ENCODE peak calls at places on chromosomes 12 and 14, in nine cellular contexts. L is nucleus accumbens, N is cardiac muscle cell, X is NCI-H1048, M is H9, O is HTR-8/SVneo, G is T-helper 1 cell, F is neuronal stem cell, E is GM10248. K is an unnamed sample.
A peak's percentile ranks its signal among the peaks of the same experiment; 100 is the strongest.

GRCh38 chr12:94743174-94743573 is 92.8 kb upstream of the TMCC3 start:
- DNase-seq in L (no peak), N (no peak), X (no peak), M (no peak), O (no peak), G (no peak), F (no peak), E (no peak), K (no peak)

GRCh38 chr12:104734541-104735075 is 223.5 kb downstream of the SLC41A2 start:
- DNase-seq in L (no peak), N (no peak), X (no peak), M (no peak), O (no peak), G (no peak), F (no peak), E (no peak), K (no peak)

GRCh38 chr14:100536721-100537700 is 50.2 kb downstream of the BEGAIN start:
- DNase-seq in L (no peak), N (no peak), X (no peak), M (peak; percentile 26), O (no peak), G (no peak), F (no peak), E (no peak), K (no peak)

GRCh38 chr12:12892670-12893290 is 1.4 kb downstream of the GPRC5A start:
- DNase-seq in L (no peak), N (no peak), X (no peak), M (no peak), O (no peak), G (no peak), F (no peak), E (no peak), K (no peak)

GRCh38 chr14:74663884-74664283 is 49.0 kb downstream of the AREL1 start:
- DNase-seq in L (no peak), N (no peak), X (no peak), M (no peak), O (no peak), G (no peak), F (no peak), E (no peak), K (no peak)

GRCh38 chr14:52950898-52951729 is at the start of gene FERMT2:
- DNase-seq in L (peak; percentile 73), N (peak; percentile 95), X (peak; percentile 64), M (peak; percentile 89), O (peak; percentile 92), G (no peak), F (peak; percentile 90), E (peak; percentile 72), K (peak; percentile 40)

GRCh38 chr14:50635136-50635535 is 33.0 kb downstream of the SAV1 start:
- DNase-seq in L (no peak), N (peak; percentile 50), X (no peak), M (no peak), O (no peak), G (no peak), F (no peak), E (no peak), K (no peak)

GRCh38 chr12:12236896-12237295 is 29.9 kb downstream of the LRP6 start:
- DNase-seq in L (no peak), N (peak; percentile 16), X (no peak), M (no peak), O (no peak), G (no peak), F (no peak), E (no peak), K (no peak)

GRCh38 chr14:62162998-62163589 is 400.9 kb downstream of the SNAPC1 start:
- DNase-seq in L (no peak), N (peak; percentile 64), X (peak; percentile 36), M (peak; percentile 35), O (peak; percentile 90), G (no peak), F (peak; percentile 48), E (peak; percentile 39), K (no peak)

GRCh38 chr12:65602579-65603295 is 221.5 kb upstream of the HMGA2 start:
- DNase-seq in L (no peak), N (peak; percentile 96), X (peak; percentile 29), M (peak; percentile 79), O (peak; percentile 81), G (no peak), F (peak; percentile 51), E (peak; percentile 44), K (no peak)

GRCh38 chr12:24991209-24992049 is 42.5 kb upstream of the BCAT1 start:
- DNase-seq in L (no peak), N (peak; percentile 66), X (peak; percentile 37), M (no peak), O (peak; percentile 67), G (peak; percentile 12), F (peak; percentile 27), E (peak; percentile 63), K (no peak)

GRCh38 chr12:91219511-91219910 is 36.9 kb upstream of the DCN start:
- DNase-seq in L (no peak), N (peak; percentile 44), X (no peak), M (no peak), O (no peak), G (no peak), F (no peak), E (no peak), K (no peak)

GRCh38 chr12:108377260-108377659 is 38.1 kb upstream of the CMKLR1 start:
- DNase-seq in L (no peak), N (no peak), X (no peak), M (no peak), O (no peak), G (no peak), F (no peak), E (no peak), K (no peak)

GRCh38 chr12:78179346-78179745 is 348.7 kb downstream of the NAV3 start:
- DNase-seq in L (no peak), N (no peak), X (no peak), M (no peak), O (no peak), G (no peak), F (no peak), E (no peak), K (no peak)

GRCh38 chr12:72273499-72273837 is 1.3 kb downstream of the TRHDE start:
- DNase-seq in L (no peak), N (no peak), X (no peak), M (no peak), O (peak; percentile 27), G (no peak), F (no peak), E (peak; percentile 8), K (no peak)

GRCh38 chr14:105989746-105990302 is 463.4 kb downstream of the TMEM121 start:
- DNase-seq in L (no peak), N (no peak), X (no peak), M (no peak), O (no peak), G (no peak), F (no peak), E (no peak), K (no peak)

GRCh38 chr14:59028476-59029202 is 159.8 kb upstream of the DAAM1 start:
- DNase-seq in L (no peak), N (peak; percentile 91), X (no peak), M (peak; percentile 63), O (peak; percentile 96), G (no peak), F (peak; percentile 61), E (peak; percentile 53), K (no peak)

GRCh38 chr12:29889737-29890136 is 106.0 kb upstream of the TMTC1 start:
- DNase-seq in L (no peak), N (peak; percentile 77), X (no peak), M (peak; percentile 83), O (no peak), G (no peak), F (peak; percentile 49), E (no peak), K (no peak)

GRCh38 chr14:20631023-20631820 is 10.3 kb downstream of the OR6S1 start:
- DNase-seq in L (no peak), N (peak; percentile 63), X (no peak), M (peak; percentile 71), O (no peak), G (peak; percentile 35), F (no peak), E (no peak), K (no peak)

GRCh38 chr12:24778486-24779304 is 170.2 kb downstream of the BCAT1 start:
- DNase-seq in L (no peak), N (peak; percentile 75), X (no peak), M (no peak), O (peak; percentile 10), G (no peak), F (peak; percentile 45), E (peak; percentile 20), K (no peak)

GRCh38 chr12:30807695-30808034 is 52.9 kb upstream of the CAPRIN2 start:
- DNase-seq in L (no peak), N (no peak), X (no peak), M (no peak), O (no peak), G (no peak), F (no peak), E (no peak), K (no peak)

GRCh38 chr14:37819155-37820015 is 224.0 kb downstream of the TTC6 start:
- DNase-seq in L (no peak), N (peak; percentile 46), X (no peak), M (no peak), O (no peak), G (no peak), F (no peak), E (no peak), K (no peak)

GRCh38 chr12:71947645-71948105 is 9.0 kb downstream of the TPH2 start:
- DNase-seq in L (no peak), N (peak; percentile 21), X (peak; percentile 90), M (peak; percentile 97), O (no peak), G (no peak), F (peak; percentile 82), E (no peak), K (no peak)

GRCh38 chr14:32078030-32078793 is 1.1 kb downstream of the ARHGAP5 start:
- DNase-seq in L (peak; percentile 39), N (peak; percentile 57), X (no peak), M (no peak), O (peak; percentile 7), G (no peak), F (no peak), E (peak; percentile 17), K (no peak)

GRCh38 chr12:83027021-83027723 is 340.5 kb downstream of the TMTC2 start:
- DNase-seq in L (no peak), N (no peak), X (no peak), M (no peak), O (no peak), G (no peak), F (no peak), E (no peak), K (no peak)

GRCh38 chr14:76924363-76925151 is 98.3 kb downstream of the LRRC74A start:
- DNase-seq in L (peak; percentile 36), N (no peak), X (no peak), M (peak; percentile 95), O (no peak), G (peak; percentile 31), F (peak; percentile 64), E (no peak), K (no peak)

GRCh38 chr14:95328876-95329503 is 9.3 kb upstream of the CLMN start:
- DNase-seq in L (no peak), N (no peak), X (no peak), M (no peak), O (no peak), G (no peak), F (no peak), E (no peak), K (no peak)

GRCh38 chr12:5442251-5443006 is 10.5 kb downstream of the NTF3 start:
- DNase-seq in L (no peak), N (peak; percentile 66), X (no peak), M (no peak), O (peak; percentile 41), G (no peak), F (peak; percentile 29), E (no peak), K (no peak)

GRCh38 chr14:76784266-76784874 is 23.1 kb downstream of the VASH1 start:
- DNase-seq in L (no peak), N (no peak), X (no peak), M (no peak), O (no peak), G (no peak), F (no peak), E (no peak), K (no peak)

GRCh38 chr12:104520242-104520900 is 63.6 kb downstream of the CHST11 start:
- DNase-seq in L (no peak), N (no peak), X (no peak), M (no peak), O (no peak), G (no peak), F (no peak), E (no peak), K (no peak)

GRCh38 chr14:36105401-36105800 is 71.1 kb downstream of the PTCSC3 start:
- DNase-seq in L (no peak), N (no peak), X (no peak), M (peak; percentile 43), O (peak; percentile 43), G (no peak), F (peak; percentile 48), E (no peak), K (no peak)